ENCODE peak calls at places on chromosomes 1 and 21, in eight cellular contexts. A is body of pancreas, P is endothelial cell of umbilical vein, R is Peyer's patch, O is esophagus squamous epithelium, L is adrenal gland, D is IMR-90, Q is esophagus muscularis mucosa. M is an unnamed sample. For H3K4me1, the result is how much of the 10 kb centered on the place peaks cover.

GRCh38 chr1:54249798-54250497 is 50.0 kb downstream of the MRPL37 start:
- DNase-seq in A (no peak), P (peak), R (no peak), O (no peak), L (peak), D (peak), Q (no peak), M (no peak)

GRCh38 chr1:206939841-206940587 is 6.3 kb downstream of the PIGR start:
- DNase-seq in A (peak), P (no peak), R (peak), O (no peak), L (no peak), D (no peak), Q (no peak), M (no peak)

GRCh38 chr1:80158771-80159170 is 1152.2 kb upstream of the ADGRL4 start:
- DNase-seq in A (no peak), P (no peak), R (no peak), O (no peak), L (no peak), D (no peak), Q (no peak), M (no peak)

GRCh38 chr1:208848854-208849253 is 604.7 kb upstream of the PLXNA2 start:
- DNase-seq in A (no peak), P (no peak), R (no peak), O (no peak), L (no peak), D (no peak), Q (no peak), M (no peak)

GRCh38 chr1:26745191-26745590 is 42.6 kb upstream of the PIGV start:
- DNase-seq in A (no peak), P (no peak), R (no peak), O (no peak), L (no peak), D (peak), Q (no peak), M (no peak)

GRCh38 chr1:25057188-25057587 is 127.1 kb upstream of the RUNX3 start:
- DNase-seq in A (no peak), P (no peak), R (no peak), O (no peak), L (no peak), D (no peak), Q (no peak), M (no peak)

GRCh38 chr1:7093297-7093696 is 308.0 kb downstream of the CAMTA1 start:
- DNase-seq in A (no peak), P (no peak), R (no peak), O (no peak), L (no peak), D (no peak), Q (no peak), M (no peak)

GRCh38 chr1:203663294-203663693 is 36.7 kb downstream of the ATP2B4 start:
- DNase-seq in A (no peak), P (peak), R (no peak), O (no peak), L (no peak), D (peak), Q (no peak), M (no peak)

GRCh38 chr1:248905662-248905948 is 430 bp upstream of the PGBD2 start:
- DNase-seq in A (no peak), P (no peak), R (no peak), O (no peak), L (no peak), D (no peak), Q (no peak), M (no peak)

GRCh38 chr1:223129229-223129851 is 13.7 kb downstream of the TLR5 start:
- DNase-seq in A (peak), P (peak), R (peak), O (no peak), L (peak), D (peak), Q (no peak), M (peak)

GRCh38 chr1:248821641-248822040 is 4.1 kb downstream of the SH3BP5L start:
- DNase-seq in A (no peak), P (no peak), R (no peak), O (no peak), L (no peak), D (no peak), Q (no peak), M (no peak)

GRCh38 chr1:205569411-205570172 is 62.2 kb downstream of the ELK4 start:
- DNase-seq in A (no peak), P (no peak), R (no peak), O (no peak), L (no peak), D (no peak), Q (no peak), M (no peak)

GRCh38 chr1:33348676-33349080 is 27.8 kb upstream of the A3GALT2 start:
- DNase-seq in A (peak), P (peak), R (no peak), O (no peak), L (no peak), D (no peak), Q (no peak), M (no peak)

GRCh38 chr1:28506907-28507246 is 1.0 kb downstream of the RCC1 start:
- DNase-seq in A (no peak), P (no peak), R (no peak), O (no peak), L (no peak), D (no peak), Q (no peak), M (no peak)

GRCh38 chr1:108742268-108742667 is 4.2 kb upstream of the STXBP3 start:
- DNase-seq in A (no peak), P (no peak), R (no peak), O (no peak), L (no peak), D (no peak), Q (no peak), M (no peak)

GRCh38 chr1:198463709-198464108 is 76.8 kb downstream of the ATP6V1G3 start:
- DNase-seq in A (no peak), P (no peak), R (no peak), O (no peak), L (no peak), D (no peak), Q (no peak), M (no peak)

GRCh38 chr1:38062361-38063288 is 16.0 kb upstream of the POU3F1 start:
- DNase-seq in A (no peak), P (no peak), R (no peak), O (no peak), L (no peak), D (no peak), Q (no peak), M (no peak)

GRCh38 chr1:224095867-224096266 is 18.0 kb upstream of the FBXO28 start:
- DNase-seq in A (no peak), P (no peak), R (no peak), O (no peak), L (no peak), D (no peak), Q (no peak), M (no peak)

GRCh38 chr1:19647643-19648042 is 3.5 kb downstream of the NBL1 start:
- DNase-seq in A (no peak), P (no peak), R (peak), O (no peak), L (no peak), D (no peak), Q (no peak), M (no peak)
- H3K27ac ChIP-seq in A (no peak), P (no peak), R (peak), O (peak), L (no peak), D (no peak), Q (peak), M (no peak)

GRCh38 chr1:194830387-194830786 is 1644.0 kb upstream of the B3GALT2 start:
- DNase-seq in A (no peak), P (no peak), R (no peak), O (no peak), L (no peak), D (no peak), Q (no peak), M (no peak)
- TF ChIP-seq POLR2A in A (no peak), P (no peak), R (no peak), O (no peak), L (no peak), D (no peak), Q (no peak), M (no peak)

GRCh38 chr1:56555448-56555847 is 23.9 kb downstream of the PLPP3 start:
- DNase-seq in A (no peak), P (no peak), R (no peak), O (no peak), L (no peak), D (no peak), Q (no peak), M (no peak)

GRCh38 chr1:56550132-56550531 is 29.2 kb downstream of the PLPP3 start:
- DNase-seq in A (no peak), P (peak), R (no peak), O (no peak), L (no peak), D (no peak), Q (no peak), M (no peak)

GRCh38 chr1:56548566-56548965 is 30.8 kb downstream of the PLPP3 start:
- DNase-seq in A (peak), P (no peak), R (no peak), O (no peak), L (no peak), D (no peak), Q (no peak), M (peak)

GRCh38 chr1:56547977-56548376 is 31.4 kb downstream of the PLPP3 start:
- DNase-seq in A (peak), P (no peak), R (no peak), O (no peak), L (no peak), D (no peak), Q (no peak), M (peak)

DNA sequence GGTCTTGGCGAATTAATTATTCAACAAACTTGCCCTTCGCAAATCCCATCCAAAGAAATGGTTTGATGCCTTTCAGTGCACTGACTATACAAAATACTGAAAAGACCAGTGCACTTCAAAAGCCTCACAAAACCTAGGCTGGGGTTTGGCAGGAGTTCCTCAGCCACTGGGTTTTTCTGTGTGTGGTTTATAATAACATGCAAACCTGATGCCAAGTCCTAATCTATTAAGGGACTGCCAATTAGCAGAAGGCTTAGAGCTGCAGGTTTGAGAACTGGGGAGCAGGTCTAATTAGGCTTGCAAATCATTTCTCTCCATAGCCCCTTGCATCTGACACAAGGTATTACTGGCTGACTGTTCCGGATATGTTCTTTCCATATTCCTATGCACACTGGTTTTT is 27.7 kb downstream of the PLPP3 start:
- DNase-seq in A (no peak), P (no peak), R (no peak), O (no peak), L (no peak), D (no peak), Q (no peak), M (no peak)
- H3K4me1 ChIP-seq in A (half or more), P (under half), R (under half), O (half or more), L (under half), D (under half), Q (half or more), M (half or more)

DNA sequence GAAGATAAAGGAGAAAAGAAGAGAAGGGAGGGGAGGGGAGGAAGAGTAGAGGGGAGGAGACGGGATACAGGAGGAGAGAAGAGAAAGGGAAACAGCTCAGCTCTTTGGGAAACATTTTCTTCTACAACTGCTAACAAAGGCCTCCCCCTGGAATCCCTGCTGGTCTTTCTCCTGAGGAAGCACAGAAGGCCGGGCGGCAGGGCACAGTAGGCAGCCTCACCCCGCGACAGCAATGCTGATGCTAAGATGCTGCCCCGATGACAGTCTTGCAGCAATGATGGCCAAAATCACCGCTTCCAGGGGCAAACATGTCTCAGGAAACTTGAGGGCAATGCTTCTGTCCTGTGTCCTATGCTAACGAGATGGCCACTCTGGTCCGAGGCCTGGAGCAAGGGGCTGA is 5.2 kb downstream of the KIAA2013 start:
- DNase-seq in A (no peak), P (no peak), R (no peak), O (no peak), L (no peak), D (no peak), Q (no peak), M (no peak)
- H3K27ac ChIP-seq in A (no peak), P (no peak), R (no peak), O (no peak), L (no peak), D (no peak), Q (peak), M (no peak)

GRCh38 chr1:243254927-243255790 is at the start of gene CEP170:
- DNase-seq in A (peak), P (peak), R (peak), O (peak), L (peak), D (peak), Q (peak), M (peak)
- TF ChIP-seq POLR2A in A (peak), P (peak), R (peak), O (peak), L (peak), D (no peak), Q (peak), M (peak)

GRCh38 chr1:17119076-17119743 is at the start of gene PADI2:
- DNase-seq in A (peak), P (peak), R (peak), O (no peak), L (peak), D (peak), Q (no peak), M (peak)
- H3K4me1 ChIP-seq in A (under half), P (under half), R (under half), O (under half), L (under half), D (under half), Q (under half), M (under half)

GRCh38 chr21:28704746-28705145 is 287.9 kb downstream of the LTN1 start:
- DNase-seq in A (no peak), P (no peak), R (no peak), O (no peak), L (no peak), D (peak), Q (no peak), M (no peak)
- H3K27ac ChIP-seq in A (no peak), P (no peak), R (no peak), O (no peak), L (no peak), D (no peak), Q (peak), M (no peak)

M was measured in right lobe of liver.